ENCODE peak calls at places on chromosomes 1 and 21, in five cellular contexts. C is K562, R is neural progenitor cell, L is breast epithelium, E is right atrium auricular region. P is an unnamed sample.

GRCh38 chr1:213830371-213830770 is 157.4 kb upstream of the PROX1 start:
- DNase-seq in C (no peak), R (no peak), L (no peak), E (no peak), P (no peak)

GRCh38 chr1:245575710-245576109 is 420.9 kb downstream of the KIF26B start:
- DNase-seq in E (no peak), R (no peak), L (no peak), C (no peak), P (no peak)

GRCh38 chr1:6489799-6490180 is 1.7 kb downstream of the PLEKHG5 start:
- DNase-seq in C (peak; percentile 91), R (peak; percentile 88), E (peak; percentile 71), L (no peak), P (no peak)

GRCh38 chr1:22208265-22208972 is 65.5 kb upstream of the WNT4 start:
- DNase-seq in C (peak; percentile 54), E (no peak), L (no peak), R (peak; percentile 97), P (no peak)

GRCh38 chr21:27101533-27101932 is 134.6 kb upstream of the ADAMTS5 start:
- DNase-seq in E (no peak), C (no peak), R (no peak), L (no peak), P (no peak)

GRCh38 chr1:40980453-40981121 is 1.1 kb downstream of the CTPS1 start:
- DNase-seq in R (peak; percentile 27), C (peak; percentile 83), L (no peak), E (no peak), P (no peak)

GRCh38 chr1:234621657-234622335 is 11.8 kb upstream of the IRF2BP2 start:
- DNase-seq in L (no peak), C (no peak), R (no peak), E (no peak), P (no peak)

GRCh38 chr1:216961516-216961915 is 238.3 kb upstream of the ESRRG start:
- DNase-seq in E (no peak), C (no peak), R (no peak), L (no peak), P (no peak)

GRCh38 chr1:225250432-225250831 is 177.4 kb downstream of the LBR start:
- DNase-seq in L (no peak), R (no peak), E (no peak), C (no peak), P (no peak)

GRCh38 chr1:171625225-171625624 is 3.2 kb downstream of the MYOCOS start:
- DNase-seq in E (no peak), C (no peak), L (no peak), R (no peak), P (no peak)

GRCh38 chr1:72635719-72636118 is 353.4 kb upstream of the NEGR1 start:
- DNase-seq in C (no peak), E (no peak), L (no peak), R (no peak), P (no peak)

DNA sequence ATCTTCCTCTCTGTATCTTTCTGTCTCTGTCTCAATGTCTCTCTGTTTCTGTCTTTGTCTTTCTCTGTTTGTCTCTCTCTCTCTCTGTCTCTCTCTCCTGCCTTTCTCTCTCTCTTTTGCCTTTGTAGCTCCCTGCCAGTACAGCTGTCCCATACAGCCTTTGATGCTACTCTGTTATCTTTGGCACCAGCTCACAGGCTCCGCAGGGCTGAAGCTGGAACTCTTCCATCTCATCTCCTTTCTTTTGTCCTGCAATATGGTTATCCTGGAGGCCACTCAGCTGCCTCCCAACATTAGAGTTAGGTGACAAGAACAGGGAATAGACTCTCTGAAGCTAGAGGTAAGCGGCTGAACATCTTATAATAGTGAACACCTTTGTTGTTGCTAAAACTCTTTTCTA is 354.3 kb upstream of the NEGR1 start:
- DNase-seq in L (no peak), E (no peak), R (no peak), C (no peak), P (no peak)
- H3K27ac ChIP-seq in L (no peak overlapping the region), E (no peak overlapping the region), R (peak overlapping the region; percentile 74), C (no peak overlapping the region), P (no peak overlapping the region)

GRCh38 chr1:231160851-231161710 is 777 bp upstream of the TRIM67 start:
- DNase-seq in R (peak; percentile 40), E (no peak), L (no peak), C (no peak), P (no peak)

GRCh38 chr1:231162300-231162969 is 577 bp downstream of the TRIM67 start:
- DNase-seq in R (peak; percentile 85), C (peak; percentile 70), L (no peak), E (no peak), P (no peak)

GRCh38 chr1:231159963-231160761 is 1.7 kb upstream of the TRIM67 start:
- DNase-seq in C (peak; percentile 94), R (no peak), L (no peak), E (no peak), P (no peak)

GRCh38 chr1:231162970-231163830 is 1.3 kb downstream of the TRIM67 start:
- DNase-seq in E (no peak), R (peak; percentile 60), C (no peak), L (no peak), P (no peak)

GRCh38 chr1:231161711-231162299 is at the start of gene TRIM67:
- DNase-seq in E (no peak), C (peak; percentile 38), R (peak; percentile 74), L (no peak), P (no peak)
- TF ChIP-seq CTCF in E (no peak), C (no peak), R (no peak), L (no peak), P (no peak)

DNA sequence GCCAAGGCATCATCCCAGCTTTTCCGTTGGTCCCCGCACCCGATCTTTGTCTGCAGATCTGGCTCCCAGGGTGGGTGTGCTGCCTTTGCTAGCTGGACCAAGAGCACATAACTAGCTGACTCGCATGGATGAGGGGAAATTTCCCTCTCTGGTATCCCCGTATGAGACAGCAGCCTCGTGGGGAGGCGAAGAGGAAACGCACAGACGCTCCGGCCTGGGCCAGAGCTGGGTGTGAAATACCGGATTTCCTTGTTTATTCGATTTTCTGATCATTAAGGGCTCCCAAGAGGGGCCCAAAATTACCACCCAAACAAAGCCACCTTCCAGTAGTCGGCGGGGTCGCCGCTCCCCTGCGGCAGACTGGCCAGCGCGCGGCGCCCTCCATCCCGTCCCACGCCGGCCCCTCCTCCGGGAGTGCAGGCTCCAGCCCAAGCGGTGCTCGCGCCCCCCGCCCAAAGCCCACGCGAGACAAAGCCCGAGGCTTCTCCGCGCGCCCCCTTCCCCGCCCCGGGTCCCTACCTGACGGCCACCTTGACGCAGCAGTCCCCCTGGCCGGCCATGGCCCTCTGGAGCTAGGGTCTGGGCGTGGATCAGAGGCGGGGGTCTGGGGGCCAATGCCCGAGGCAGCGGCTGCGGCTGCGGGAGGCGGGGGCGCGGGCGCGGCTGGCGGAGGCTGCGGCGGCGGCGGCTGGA is 544 bp downstream of the KIF21B start:
- DNase-seq in L (no peak), C (no peak), R (peak; percentile 41), E (no peak), P (no peak)
- H3K27ac ChIP-seq in L (peak overlapping the region; percentile 55), C (peak overlapping the region; percentile 43), R (no peak overlapping the region), E (no peak overlapping the region), P (no peak overlapping the region)

DNA sequence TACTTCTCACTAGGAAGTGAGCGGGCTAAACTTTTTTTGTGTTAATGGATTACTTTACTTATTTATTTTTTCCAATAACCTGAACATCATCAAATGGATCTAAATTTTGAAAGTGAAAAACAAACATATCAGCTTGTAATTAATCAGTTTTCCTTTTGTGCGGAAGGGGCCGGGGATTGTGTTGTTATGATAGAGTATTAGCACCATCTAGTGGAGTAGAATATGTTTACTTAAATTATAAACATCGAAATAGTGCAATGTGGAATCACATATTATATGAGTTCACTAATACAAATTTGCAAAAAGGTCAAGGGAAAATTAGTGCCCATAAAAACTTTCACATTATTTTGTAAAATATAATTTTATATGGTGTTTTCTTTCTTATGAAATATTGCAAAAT is 9.1 kb downstream of the CFH start:
- DNase-seq in C (peak; percentile 47), L (no peak), R (peak; percentile 57), E (no peak), P (no peak)
- TF ChIP-seq CTCF in C (no peak), L (peak; percentile 71), R (peak; percentile 75), E (peak; percentile 70), P (peak; percentile 40)

GRCh38 chr1:220628431-220628830 is 61.7 kb upstream of the C1orf115 start:
- DNase-seq in L (no peak), R (peak; percentile 64), C (no peak), E (no peak), P (no peak)
- H3K27ac ChIP-seq in L (no peak overlapping the region), R (peak overlapping the region; percentile 61), C (no peak overlapping the region), E (no peak overlapping the region), P (no peak overlapping the region)

GRCh38 chr1:111952258-111952657 is 37.2 kb downstream of the KCND3 start:
- DNase-seq in C (no peak), R (no peak), E (no peak), L (no peak), P (no peak)
- TF ChIP-seq CTCF in C (no peak), R (no peak), E (no peak), L (no peak), P (no peak)

GRCh38 chr1:39407496-39407888 is 83.9 kb upstream of the BMP8A start:
- DNase-seq in R (peak; percentile 66), C (no peak), L (no peak), E (no peak), P (no peak)
- H3K27ac ChIP-seq in R (peak overlapping the region; percentile 93), C (no peak overlapping the region), L (no peak overlapping the region), E (peak overlapping the region; percentile 94), P (peak overlapping the region; percentile 95)

GRCh38 chr1:194294006-194294405 is 1107.6 kb upstream of the B3GALT2 start:
- DNase-seq in R (no peak), C (no peak), L (no peak), E (no peak), P (no peak)

GRCh38 chr1:194297100-194297499 is 1110.7 kb upstream of the B3GALT2 start:
- DNase-seq in L (no peak), C (no peak), R (no peak), E (no peak), P (no peak)

GRCh38 chr1:194296201-194296600 is 1109.8 kb upstream of the B3GALT2 start:
- DNase-seq in C (no peak), R (no peak), E (no peak), L (no peak), P (no peak)

GRCh38 chr1:194297999-194298598 is 1111.7 kb upstream of the B3GALT2 start:
- DNase-seq in C (no peak), R (no peak), L (no peak), E (no peak), P (no peak)

DNA sequence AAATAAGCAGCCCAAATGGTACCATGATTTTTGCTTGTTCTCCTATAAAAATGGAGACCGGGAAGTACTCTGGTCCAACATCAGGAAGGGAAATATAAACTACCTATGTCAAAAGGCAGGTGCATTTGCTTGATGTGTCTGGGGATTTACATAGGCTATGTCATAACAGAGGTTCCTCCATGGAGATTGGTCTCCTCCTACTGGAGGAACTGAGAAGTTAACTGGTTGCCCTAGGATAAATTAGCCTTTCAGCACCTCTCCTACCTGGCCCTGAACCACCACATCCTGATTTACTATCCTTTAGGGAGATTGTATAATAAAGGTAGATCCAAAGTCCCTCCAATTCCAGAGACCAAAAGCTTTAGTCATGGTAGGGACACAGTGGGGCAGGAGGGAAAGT is 1109.3 kb upstream of the B3GALT2 start:
- DNase-seq in C (peak; percentile 11), L (no peak), R (peak; percentile 68), E (no peak), P (no peak)
- TF ChIP-seq CTCF in C (peak; percentile 24), L (no peak), R (peak; percentile 75), E (peak; percentile 71), P (no peak)